ENCODE peak calls at places on chromosomes 11 and 22, in ten cellular contexts. X, B, S, R, E, M, I, W, D and U are unnamed samples.

GRCh38 chr11:83521647-83522596 is 235.8 kb upstream of the CCDC90B start:
- DNase-seq in W (peak; percentile 15), M (no peak), I (no peak), X (peak; percentile 51), B (no peak), S (no peak), R (no peak), E (no peak), D (peak; percentile 6), U (no peak)

GRCh38 chr11:57513911-57514537 is 1.5 kb downstream of the SLC43A1 start:
- DNase-seq in X (peak; percentile 72), E (no peak), I (peak; percentile 49), S (peak; percentile 53), W (no peak), D (no peak), B (peak; percentile 81), M (no peak), R (peak; percentile 69), U (peak; percentile 66)

GRCh38 chr22:17882727-17883126 is 108.5 kb upstream of the BID start:
- DNase-seq in E (no peak), S (no peak), W (no peak), D (no peak), X (no peak), I (no peak), M (no peak), B (no peak), R (no peak), U (no peak)

GRCh38 chr11:61334434-61335354 is 1.7 kb downstream of the TKFC start:
- DNase-seq in E (no peak), D (no peak), I (no peak), S (no peak), W (peak; percentile 65), R (no peak), X (no peak), B (peak; percentile 48), M (no peak), U (peak; percentile 67)

GRCh38 chr22:21450858-21451331 is 16.3 kb upstream of the TMEM191C start:
- DNase-seq in E (peak; percentile 4), M (no peak), I (no peak), X (no peak), B (peak; percentile 35), D (no peak), S (no peak), W (no peak), R (peak; percentile 10), U (no peak)

GRCh38 chr11:1197886-1198765 is 24.7 kb upstream of the MUC5B start:
- DNase-seq in M (no peak), B (peak; percentile 58), D (no peak), X (peak; percentile 34), R (peak; percentile 24), E (no peak), S (peak; percentile 6), W (no peak), I (no peak), U (no peak)

GRCh38 chr22:33654173-33654890 is 265.9 kb downstream of the LARGE1 start:
- DNase-seq in E (no peak), R (no peak), S (peak; percentile 41), M (no peak), D (no peak), X (no peak), B (no peak), W (no peak), I (no peak), U (no peak)

GRCh38 chr22:44180706-44181032 is at the start of gene PARVG:
- DNase-seq in R (no peak), E (no peak), M (no peak), I (no peak), B (no peak), W (no peak), S (peak; percentile 30), D (no peak), X (no peak), U (no peak)

GRCh38 chr11:27466363-27466762 is 6.2 kb downstream of the LGR4 start:
- DNase-seq in X (no peak), E (no peak), W (no peak), S (no peak), B (no peak), I (no peak), R (no peak), D (no peak), M (no peak), U (no peak)

GRCh38 chr11:27468209-27468608 is 4.4 kb downstream of the LGR4 start:
- DNase-seq in B (no peak), E (no peak), X (no peak), R (no peak), D (peak; percentile 58), W (no peak), M (no peak), I (no peak), S (no peak), U (no peak)

GRCh38 chr11:27465629-27466028 is 7.0 kb downstream of the LGR4 start:
- DNase-seq in E (no peak), R (no peak), X (no peak), S (no peak), W (no peak), D (no peak), M (no peak), I (no peak), B (no peak), U (no peak)

GRCh38 chr11:27468643-27469332 is 3.8 kb downstream of the LGR4 start:
- DNase-seq in M (no peak), X (no peak), E (no peak), R (no peak), S (no peak), W (no peak), I (no peak), D (peak; percentile 49), B (no peak), U (no peak)

DNA sequence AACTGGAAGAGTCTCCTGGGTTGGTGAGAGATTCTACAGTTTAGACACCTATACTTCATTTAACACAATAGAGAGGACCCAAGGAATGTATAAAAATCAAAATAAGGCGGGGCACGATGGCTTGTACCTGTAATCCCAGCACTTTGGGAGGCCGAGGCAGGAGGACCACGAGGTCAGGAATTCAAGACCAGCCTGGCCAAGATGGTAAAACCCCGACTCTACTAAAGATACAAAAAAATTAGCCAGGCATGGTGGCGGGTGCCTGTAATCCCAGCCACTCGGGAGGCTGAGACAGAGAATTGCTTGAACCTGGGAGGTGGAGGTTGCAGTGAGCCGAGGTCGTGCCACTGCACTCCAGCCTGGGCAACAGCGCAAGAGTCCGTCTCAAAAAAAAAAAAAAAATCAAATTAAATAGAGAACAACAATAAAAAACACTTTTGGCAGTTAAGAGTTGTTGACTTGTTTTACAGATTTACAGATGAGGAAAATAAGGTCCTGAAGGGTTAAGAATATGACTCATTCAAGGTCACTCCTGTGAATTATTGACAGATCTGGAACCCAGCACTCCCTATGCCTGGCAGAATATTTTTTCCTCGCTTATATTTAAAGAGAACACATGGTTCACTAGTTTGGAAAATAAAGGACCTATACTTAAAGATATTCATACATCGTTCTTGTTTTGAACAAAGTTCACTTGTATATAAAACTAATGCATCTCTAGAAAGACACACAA is 5.2 kb downstream of the LGR4 start:
- DNase-seq in B (no peak), X (no peak), I (no peak), M (no peak), W (peak; percentile 86), D (peak; percentile 46), S (no peak), R (no peak), E (no peak), U (no peak)
- H3K4me1 ChIP-seq in B (no peaks in the 10 kb centered on the region), X (peaks cover 63% of the 10 kb centered on the region), I (peaks cover 20% of the 10 kb centered on the region), M (peaks cover 11% of the 10 kb centered on the region), W (peaks cover 66% of the 10 kb centered on the region), D (peaks cover 63% of the 10 kb centered on the region), S (peaks cover 63% of the 10 kb centered on the region), R (peaks cover 26% of the 10 kb centered on the region), E (no peaks in the 10 kb centered on the region), U (peaks cover 9% of the 10 kb centered on the region)

GRCh38 chr11:126839496-126839895 is 161.1 kb downstream of the KIRREL3 start:
- DNase-seq in E (no peak), D (no peak), M (no peak), X (no peak), I (peak; percentile 13), W (no peak), S (no peak), B (no peak), R (no peak), U (no peak)

GRCh38 chr11:126843096-126843495 is 157.5 kb downstream of the KIRREL3 start:
- DNase-seq in M (no peak), W (no peak), E (no peak), S (no peak), I (no peak), D (no peak), X (no peak), R (no peak), B (no peak), U (no peak)

GRCh38 chr11:126840201-126840886 is 160.2 kb downstream of the KIRREL3 start:
- DNase-seq in M (no peak), X (no peak), W (no peak), E (no peak), B (no peak), R (no peak), D (no peak), I (no peak), S (no peak), U (no peak)

GRCh38 chr11:126842038-126842437 is 158.5 kb downstream of the KIRREL3 start:
- DNase-seq in R (no peak), M (no peak), E (no peak), W (no peak), X (no peak), B (no peak), S (no peak), D (no peak), I (no peak), U (no peak)

DNA sequence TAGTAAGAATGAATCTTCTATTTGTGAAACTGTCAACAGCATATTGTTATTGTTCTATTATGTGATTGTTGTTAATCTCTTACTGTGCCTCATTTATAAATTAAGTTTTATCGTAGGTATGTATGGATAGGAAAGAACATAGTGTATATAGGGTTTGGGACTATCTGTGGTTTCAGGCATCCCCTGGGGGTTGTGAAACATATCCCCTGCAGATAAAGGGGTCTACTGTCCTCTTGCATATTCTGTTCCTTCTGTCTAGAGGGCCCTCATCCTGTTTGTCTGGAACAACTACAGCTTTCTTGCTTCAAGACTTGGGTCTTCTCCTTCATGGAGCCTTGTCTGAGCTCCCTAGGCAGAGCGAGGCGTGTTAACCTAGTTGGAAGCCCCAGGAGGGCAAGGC is 159.6 kb downstream of the KIRREL3 start:
- DNase-seq in X (no peak), B (no peak), E (no peak), M (no peak), W (no peak), R (no peak), S (no peak), D (no peak), I (no peak), U (no peak)
- TF ChIP-seq EP300 in X (no peak), B (no peak), E (no peak), M (no peak), W (no peak), R (no peak), S (no peak), D (no peak), I (no peak), U (no peak)

GRCh38 chr22:45867118-45867905 is 109.7 kb downstream of the WNT7B start:
- DNase-seq in S (no peak), D (no peak), X (peak; percentile 87), W (no peak), B (peak; percentile 53), R (peak; percentile 23), I (no peak), M (peak; percentile 61), E (no peak), U (peak; percentile 59)

GRCh38 chr22:45865561-45866397 is 111.2 kb downstream of the WNT7B start:
- DNase-seq in W (no peak), M (peak; percentile 55), I (no peak), S (no peak), E (no peak), D (no peak), B (peak; percentile 59), X (no peak), R (peak; percentile 20), U (no peak)

GRCh38 chr22:45864959-45865496 is 111.9 kb downstream of the WNT7B start:
- DNase-seq in B (peak; percentile 47), I (no peak), D (no peak), S (no peak), X (no peak), R (peak; percentile 13), M (no peak), E (no peak), W (no peak), U (no peak)

GRCh38 chr22:45867906-45868555 is 108.9 kb downstream of the WNT7B start:
- DNase-seq in X (no peak), R (no peak), I (no peak), M (peak; percentile 50), E (no peak), W (no peak), B (no peak), D (no peak), S (no peak), U (no peak)

GRCh38 chr22:45866398-45867117 is 110.4 kb downstream of the WNT7B start:
- DNase-seq in W (no peak), X (peak; percentile 56), R (peak; percentile 20), M (peak; percentile 52), D (no peak), I (no peak), E (no peak), B (no peak), S (no peak), U (no peak)
- H3K4me3 ChIP-seq in W (no peak overlapping the region), X (no peak overlapping the region), R (peak overlapping the region; percentile 23), M (peak overlapping the region; percentile 40), D (no peak overlapping the region), I (no peak overlapping the region), E (no peak overlapping the region), B (no peak overlapping the region), S (no peak overlapping the region), U (no peak overlapping the region)

GRCh38 chr11:45212566-45213315 is 66.3 kb downstream of the PRDM11 start:
- DNase-seq in M (peak; percentile 74), W (no peak), S (no peak), R (no peak), E (no peak), B (peak; percentile 70), D (peak; percentile 25), I (peak; percentile 67), X (no peak), U (no peak)
- H3K4me1 ChIP-seq in M (peaks cover 3% of the 10 kb centered on the region), W (no peaks in the 10 kb centered on the region), S (peaks cover 34% of the 10 kb centered on the region), R (peaks cover 28% of the 10 kb centered on the region), E (peaks cover 5% of the 10 kb centered on the region), B (no peaks in the 10 kb centered on the region), D (no peaks in the 10 kb centered on the region), I (no peaks in the 10 kb centered on the region), X (no peaks in the 10 kb centered on the region), U (peaks cover 12% of the 10 kb centered on the region)